ENCODE peak calls at places on chromosomes 11 and 22, in seven cellular contexts. U is EH, I is B cell, Y is neural progenitor cell, Q is Kasumi-1, G is ureter, V is uterus. S is an unnamed sample.

GRCh38 chr11:64610596-64610995 is 19.6 kb downstream of the SLC22A12 start:
- DNase-seq in Q (no peak), U (no peak), V (no peak), Y (no peak), G (no peak), I (no peak), S (no peak)

GRCh38 chr11:86948733-86949132 is 6.5 kb downstream of the FZD4 start:
- DNase-seq in U (no peak), I (no peak), Q (no peak), G (no peak), Y (no peak), V (no peak), S (no peak)

GRCh38 chr22:43222281-43222680 is 35.3 kb upstream of the TTLL12 start:
- DNase-seq in I (no peak), Q (no peak), U (no peak), G (no peak), V (no peak), Y (no peak), S (no peak)

GRCh38 chr11:129720156-129720555 is 95.5 kb upstream of the TMEM45B start:
- DNase-seq in U (no peak), G (no peak), V (no peak), Q (no peak), Y (no peak), I (no peak), S (no peak)

GRCh38 chr22:21915624-21916308 is 36.9 kb downstream of the PPM1F start:
- DNase-seq in U (no peak), V (no peak), I (no peak), Y (no peak), G (no peak), Q (no peak), S (no peak)

GRCh38 chr11:29271616-29272015 is 745.2 kb downstream of the KCNA4 start:
- DNase-seq in U (peak; percentile 24), Y (no peak), V (no peak), G (no peak), I (no peak), Q (no peak), S (no peak)

GRCh38 chr22:28899199-28899853 is 16.0 kb downstream of the ZNRF3 start:
- DNase-seq in U (no peak), I (no peak), G (no peak), Q (no peak), V (no peak), Y (no peak), S (peak; percentile 74)

GRCh38 chr11:113176561-113176960 is 137.8 kb upstream of the TTC12 start:
- DNase-seq in U (peak; percentile 72), I (no peak), Q (no peak), V (no peak), G (no peak), Y (no peak), S (no peak)